ENCODE peak calls at places on chromosomes 3 and 15, in four cellular contexts. One of them, this sample, is unnamed.
A peak's percentile ranks its signal among the peaks of the same experiment; 100 is the strongest.

GRCh38 chr15:68768321-68768720 is 52.4 kb downstream of the ANP32A start:
- DNase-seq in lower leg skin: no peak
- DNase-seq in heart right ventricle: no peak
- DNase-seq in A549: peak; percentile 38
- DNase-seq in this sample: no peak

GRCh38 chr15:82093774-82094211 is 48.0 kb upstream of the MEX3B start:
- DNase-seq in lower leg skin: no peak
- DNase-seq in heart right ventricle: no peak
- DNase-seq in A549: peak; percentile 86
- DNase-seq in this sample: no peak

GRCh38 chr3:109188726-109189125 is 52.2 kb downstream of the C3orf85 start:
- DNase-seq in lower leg skin: no peak
- DNase-seq in heart right ventricle: no peak
- DNase-seq in A549: no peak
- DNase-seq in this sample: no peak

GRCh38 chr15:91632176-91632575 is 221.3 kb upstream of the SLCO3A1 start:
- DNase-seq in lower leg skin: no peak
- DNase-seq in heart right ventricle: no peak
- DNase-seq in A549: no peak
- DNase-seq in this sample: no peak

GRCh38 chr3:151660890-151661289 is 72.8 kb upstream of the AADACL2 start:
- DNase-seq in lower leg skin: no peak
- DNase-seq in heart right ventricle: no peak
- DNase-seq in A549: no peak
- DNase-seq in this sample: no peak

GRCh38 chr15:32936283-32936918 is 218.6 kb downstream of the GREM1 start:
- DNase-seq in lower leg skin: no peak
- DNase-seq in heart right ventricle: no peak
- DNase-seq in A549: peak; percentile 52
- DNase-seq in this sample: no peak

GRCh38 chr3:55246016-55246415 is 241.1 kb downstream of the WNT5A start:
- DNase-seq in lower leg skin: no peak
- DNase-seq in heart right ventricle: no peak
- DNase-seq in A549: no peak
- DNase-seq in this sample: no peak

GRCh38 chr3:11390411-11391171 is 118.4 kb downstream of the ATG7 start:
- DNase-seq in lower leg skin: no peak
- DNase-seq in heart right ventricle: no peak
- DNase-seq in A549: no peak
- DNase-seq in this sample: no peak

GRCh38 chr3:56251343-56251945 is 216.8 kb downstream of the ERC2 start:
- DNase-seq in lower leg skin: no peak
- DNase-seq in heart right ventricle: peak; percentile 32
- DNase-seq in A549: peak; percentile 46
- DNase-seq in this sample: no peak

GRCh38 chr3:141055536-141056445 is 4.6 kb downstream of the SPSB4 start:
- DNase-seq in lower leg skin: no peak
- DNase-seq in heart right ventricle: no peak
- DNase-seq in A549: no peak
- DNase-seq in this sample: peak; percentile 64

GRCh38 chr15:85854345-85855097 is 59.8 kb upstream of the KLHL25 start:
- DNase-seq in lower leg skin: peak; percentile 56
- DNase-seq in heart right ventricle: peak; percentile 40
- DNase-seq in A549: peak; percentile 76
- DNase-seq in this sample: no peak

GRCh38 chr15:35117508-35118280 is 32.6 kb upstream of the NANOGP8 start:
- DNase-seq in lower leg skin: no peak
- DNase-seq in heart right ventricle: no peak
- DNase-seq in A549: no peak
- DNase-seq in this sample: no peak

GRCh38 chr3:146801492-146801891 is 196.3 kb upstream of the PLSCR5 start:
- DNase-seq in lower leg skin: no peak
- DNase-seq in heart right ventricle: no peak
- DNase-seq in A549: no peak
- DNase-seq in this sample: no peak

GRCh38 chr15:53746101-53746500 is 13.4 kb downstream of the WDR72 start:
- DNase-seq in lower leg skin: no peak
- DNase-seq in heart right ventricle: no peak
- DNase-seq in A549: peak; percentile 11
- DNase-seq in this sample: no peak

GRCh38 chr3:37554364-37554763 is 307.3 kb upstream of the CTDSPL start:
- DNase-seq in lower leg skin: no peak
- DNase-seq in heart right ventricle: no peak
- DNase-seq in A549: no peak
- DNase-seq in this sample: no peak

GRCh38 chr3:179837374-179837773 is 184.5 kb downstream of the USP13 start:
- DNase-seq in lower leg skin: no peak
- DNase-seq in heart right ventricle: no peak
- DNase-seq in A549: no peak
- DNase-seq in this sample: no peak

GRCh38 chr3:48034000-48034516 is 17.8 kb upstream of the MAP4 start:
- DNase-seq in lower leg skin: no peak
- DNase-seq in heart right ventricle: no peak
- DNase-seq in A549: no peak
- DNase-seq in this sample: no peak

GRCh38 chr3:12458901-12459300 is 25.4 kb upstream of the TSEN2 start:
- DNase-seq in lower leg skin: no peak
- DNase-seq in heart right ventricle: no peak
- DNase-seq in A549: peak; percentile 26
- DNase-seq in this sample: no peak

GRCh38 chr15:77507151-77507847 is 86.6 kb downstream of the HMG20A start:
- DNase-seq in lower leg skin: peak; percentile 91
- DNase-seq in heart right ventricle: peak; percentile 73
- DNase-seq in A549: no peak
- DNase-seq in this sample: no peak

GRCh38 chr15:64090527-64090926 is 3.1 kb downstream of the CIAO2A start:
- DNase-seq in lower leg skin: no peak
- DNase-seq in heart right ventricle: no peak
- DNase-seq in A549: no peak
- DNase-seq in this sample: no peak

GRCh38 chr3:146594843-146595482 is 10.2 kb downstream of the PLSCR5 start:
- DNase-seq in lower leg skin: no peak
- DNase-seq in heart right ventricle: no peak
- DNase-seq in A549: peak; percentile 33
- DNase-seq in this sample: no peak

GRCh38 chr3:46643701-46644100 is 31.4 kb downstream of the FAM240A start:
- DNase-seq in lower leg skin: no peak
- DNase-seq in heart right ventricle: no peak
- DNase-seq in A549: no peak
- DNase-seq in this sample: no peak

GRCh38 chr3:181838940-181839914 is 127.5 kb downstream of the SOX2 start:
- DNase-seq in lower leg skin: no peak
- DNase-seq in heart right ventricle: no peak
- DNase-seq in A549: peak; percentile 6
- DNase-seq in this sample: no peak

GRCh38 chr15:80825361-80826030 is 46.3 kb downstream of the CEMIP start:
- DNase-seq in lower leg skin: no peak
- DNase-seq in heart right ventricle: peak; percentile 7
- DNase-seq in A549: no peak
- DNase-seq in this sample: no peak

GRCh38 chr3:106629215-106629832 is 747.9 kb upstream of the CCDC54 start:
- DNase-seq in lower leg skin: no peak
- DNase-seq in heart right ventricle: no peak
- DNase-seq in A549: no peak
- DNase-seq in this sample: no peak

GRCh38 chr3:70989174-70989573 is 594.4 kb downstream of the FOXP1 start:
- DNase-seq in lower leg skin: no peak
- DNase-seq in heart right ventricle: no peak
- DNase-seq in A549: no peak
- DNase-seq in this sample: no peak

GRCh38 chr3:152185941-152186630 is 82.6 kb upstream of the MBNL1 start:
- DNase-seq in lower leg skin: no peak
- DNase-seq in heart right ventricle: no peak
- DNase-seq in A549: no peak
- DNase-seq in this sample: no peak

GRCh38 chr3:77320514-77320913 is 280.6 kb downstream of the ROBO2 start:
- DNase-seq in lower leg skin: no peak
- DNase-seq in heart right ventricle: no peak
- DNase-seq in A549: peak; percentile 52
- DNase-seq in this sample: no peak

GRCh38 chr3:30964612-30965011 is 70.2 kb upstream of the GADL1 start:
- DNase-seq in lower leg skin: no peak
- DNase-seq in heart right ventricle: no peak
- DNase-seq in A549: no peak
- DNase-seq in this sample: no peak

GRCh38 chr3:161171113-161171512 is 50.0 kb upstream of the NMD3 start:
- DNase-seq in lower leg skin: peak; percentile 88
- DNase-seq in heart right ventricle: peak; percentile 72
- DNase-seq in A549: peak; percentile 3
- DNase-seq in this sample: no peak

GRCh38 chr3:196684548-196685407 is 27.3 kb downstream of the CEP19 start:
- DNase-seq in lower leg skin: peak; percentile 90
- DNase-seq in heart right ventricle: peak; percentile 74
- DNase-seq in A549: peak; percentile 39
- DNase-seq in this sample: no peak

GRCh38 chr3:17820275-17820674 is 77.8 kb upstream of the TBC1D5 start:
- DNase-seq in lower leg skin: no peak
- DNase-seq in heart right ventricle: no peak
- DNase-seq in A549: no peak
- DNase-seq in this sample: no peak

GRCh38 chr3:166446986-166447385 is 609.8 kb upstream of the BCHE start:
- DNase-seq in lower leg skin: no peak
- DNase-seq in heart right ventricle: no peak
- DNase-seq in A549: no peak
- DNase-seq in this sample: no peak

GRCh38 chr3:120462409-120462959 is 11.7 kb upstream of the FSTL1 start:
- DNase-seq in lower leg skin: no peak
- DNase-seq in heart right ventricle: no peak
- DNase-seq in A549: no peak
- DNase-seq in this sample: no peak

GRCh38 chr3:114635878-114636277 is 342.1 kb downstream of the TIGIT start:
- DNase-seq in lower leg skin: no peak
- DNase-seq in heart right ventricle: no peak
- DNase-seq in A549: no peak
- DNase-seq in this sample: no peak

GRCh38 chr15:87032291-87032690 is 952.6 kb downstream of the AGBL1 start:
- DNase-seq in lower leg skin: no peak
- DNase-seq in heart right ventricle: no peak
- DNase-seq in A549: no peak
- DNase-seq in this sample: no peak

GRCh38 chr3:170999737-171000242 is 26.7 kb downstream of the SLC2A2 start:
- DNase-seq in lower leg skin: no peak
- DNase-seq in heart right ventricle: no peak
- DNase-seq in A549: peak; percentile 45
- DNase-seq in this sample: no peak

GRCh38 chr3:148625145-148625736 is 72.5 kb upstream of the AGTR1 start:
- DNase-seq in lower leg skin: no peak
- DNase-seq in heart right ventricle: no peak
- DNase-seq in A549: peak; percentile 22
- DNase-seq in this sample: no peak

GRCh38 chr15:80550219-80550909 is 144.7 kb upstream of the ABHD17C start:
- DNase-seq in lower leg skin: no peak
- DNase-seq in heart right ventricle: no peak
- DNase-seq in A549: peak; percentile 32
- DNase-seq in this sample: no peak

GRCh38 chr3:124986153-124987143 is 51.9 kb upstream of the MUC13 start:
- DNase-seq in lower leg skin: no peak
- DNase-seq in heart right ventricle: no peak
- DNase-seq in A549: peak; percentile 78
- DNase-seq in this sample: no peak
- TF ChIP-seq CTCF in lower leg skin: no peak
- TF ChIP-seq CTCF in heart right ventricle: peak; percentile 62
- TF ChIP-seq CTCF in A549: peak; percentile 66
- TF ChIP-seq CTCF in this sample: peak; percentile 62

GRCh38 chr3:53049987-53050386 is 4.1 kb upstream of the SFMBT1 start:
- DNase-seq in lower leg skin: no peak
- DNase-seq in heart right ventricle: no peak
- DNase-seq in A549: no peak
- DNase-seq in this sample: no peak
- TF ChIP-seq CTCF in lower leg skin: no peak
- TF ChIP-seq CTCF in heart right ventricle: no peak
- TF ChIP-seq CTCF in A549: no peak
- TF ChIP-seq CTCF in this sample: no peak

GRCh38 chr3:40499952-40500351 is 5.9 kb upstream of the ZNF620 start:
- DNase-seq in lower leg skin: no peak
- DNase-seq in heart right ventricle: no peak
- DNase-seq in A549: no peak
- DNase-seq in this sample: no peak

GRCh38 chr3:40511031-40511718 is 5.3 kb downstream of the ZNF620 start:
- DNase-seq in lower leg skin: no peak
- DNase-seq in heart right ventricle: no peak
- DNase-seq in A549: no peak
- DNase-seq in this sample: no peak

GRCh38 chr3:40504636-40505430 is 1.0 kb upstream of the ZNF620 start:
- DNase-seq in lower leg skin: no peak
- DNase-seq in heart right ventricle: no peak
- DNase-seq in A549: peak; percentile 58
- DNase-seq in this sample: no peak

DNA sequence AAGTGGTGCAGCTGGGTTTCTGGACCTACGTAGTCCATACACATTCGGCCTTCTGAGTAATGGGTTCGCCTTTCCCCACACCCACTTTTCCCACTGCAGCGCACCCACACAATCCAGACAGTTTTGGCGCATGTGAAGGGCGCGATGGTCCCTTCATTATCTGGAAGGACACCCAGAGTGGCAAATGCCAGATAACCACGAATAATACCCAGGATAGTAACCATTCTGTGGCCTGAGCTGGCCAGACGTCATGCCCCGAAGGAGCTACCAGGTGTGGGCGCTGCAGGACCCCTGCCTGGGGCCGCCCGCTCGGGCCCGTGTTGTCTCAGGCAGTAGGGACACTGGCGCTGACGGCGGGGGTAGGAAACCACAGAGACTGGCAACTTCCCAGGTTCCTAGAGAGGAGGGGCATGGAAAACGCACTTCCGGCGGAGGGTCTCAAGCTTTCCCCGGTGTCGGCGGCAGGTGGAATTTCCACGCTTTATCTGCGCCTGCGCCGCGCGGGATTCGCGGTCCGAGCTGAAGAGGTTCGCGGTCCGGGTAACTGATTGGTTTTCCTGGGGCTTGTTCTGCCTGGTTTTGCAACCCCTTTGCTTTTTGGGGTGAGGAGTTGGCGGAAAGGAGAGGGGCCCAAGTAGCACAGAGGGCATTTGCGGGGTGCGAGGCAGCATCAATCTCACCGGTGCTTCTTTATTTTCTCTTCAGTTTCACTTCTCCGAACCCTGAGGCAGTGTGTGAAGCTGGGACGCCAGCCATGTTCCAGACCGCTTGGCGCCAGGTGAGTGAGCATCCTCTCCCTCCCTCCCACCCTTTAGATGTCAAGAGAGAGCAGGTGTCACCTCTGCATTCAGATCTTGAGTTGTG is at the start of gene ZNF620:
- DNase-seq in lower leg skin: peak; percentile 91
- DNase-seq in heart right ventricle: peak; percentile 86
- DNase-seq in A549: peak; percentile 86
- DNase-seq in this sample: peak; percentile 90
- TF ChIP-seq CTCF in lower leg skin: no peak
- TF ChIP-seq CTCF in heart right ventricle: peak; percentile 61
- TF ChIP-seq CTCF in A549: no peak
- TF ChIP-seq CTCF in this sample: peak; percentile 45

GRCh38 chr3:189041482-189042090 is 130.2 kb upstream of the TPRG1 start:
- DNase-seq in lower leg skin: no peak
- DNase-seq in heart right ventricle: peak; percentile 8
- DNase-seq in A549: peak; percentile 50
- DNase-seq in this sample: no peak
- TF ChIP-seq CTCF in lower leg skin: no peak
- TF ChIP-seq CTCF in heart right ventricle: peak; percentile 55
- TF ChIP-seq CTCF in A549: peak; percentile 41
- TF ChIP-seq CTCF in this sample: peak; percentile 43